ENCODE peak calls at places on chromosome 19, in six cellular contexts. S, E, L, Q, R and K are unnamed samples.

GRCh38 chr19:15129856-15130580 is 22.8 kb downstream of the SYDE1 start:
- DNase-seq in S (no peak), E (no peak), L (no peak), Q (no peak), R (no peak), K (no peak)

GRCh38 chr19:48719263-48720171 is at the start of gene MAMSTR:
- DNase-seq in S (peak), E (no peak), L (no peak), Q (no peak), R (no peak), K (no peak)

GRCh38 chr19:4831351-4832340 is at the start of gene TICAM1:
- DNase-seq in S (peak), E (no peak), L (peak), Q (peak), R (peak), K (no peak)

GRCh38 chr19:12801466-12802266 is at the start of the genes PRDX2 and THSD8:
- DNase-seq in S (peak), E (no peak), L (peak), Q (peak), R (peak), K (no peak)

GRCh38 chr19:42477117-42477516 is 34.4 kb upstream of the CXCL17 start:
- DNase-seq in S (no peak), E (no peak), L (no peak), Q (no peak), R (no peak), K (no peak)

GRCh38 chr19:35755550-35756371 is 1.1 kb downstream of the HSPB6 start:
- DNase-seq in S (peak), E (no peak), L (no peak), Q (peak), R (no peak), K (no peak)

GRCh38 chr19:56765107-56765506 is 75.4 kb downstream of the PEG3 start:
- DNase-seq in S (peak), E (no peak), L (no peak), Q (no peak), R (no peak), K (no peak)

GRCh38 chr19:3407556-3408516 is 41.5 kb downstream of the NFIC start:
- DNase-seq in S (peak), E (no peak), L (no peak), Q (no peak), R (no peak), K (no peak)

GRCh38 chr19:512548-513365 is 5.5 kb downstream of the TPGS1 start:
- DNase-seq in S (no peak), E (no peak), L (no peak), Q (no peak), R (no peak), K (no peak)

GRCh38 chr19:37963190-37963947 is 56.4 kb downstream of the SIPA1L3 start:
- DNase-seq in S (no peak), E (no peak), L (no peak), Q (no peak), R (no peak), K (no peak)

GRCh38 chr19:17105548-17105947 is 30.0 kb downstream of the MYO9B start:
- DNase-seq in S (no peak), E (no peak), L (no peak), Q (no peak), R (peak), K (no peak)

GRCh38 chr19:6480843-6481415 is 658 bp downstream of the DENND1C start:
- DNase-seq in S (no peak), E (no peak), L (no peak), Q (no peak), R (peak), K (no peak)

GRCh38 chr19:10769533-10770491 is 51.9 kb downstream of the DNM2 start:
- DNase-seq in S (peak), E (no peak), L (no peak), Q (no peak), R (no peak), K (no peak)

GRCh38 chr19:4337906-4338440 is 654 bp downstream of the STAP2 start:
- DNase-seq in S (peak), E (no peak), L (no peak), Q (no peak), R (no peak), K (no peak)

GRCh38 chr19:44725684-44726083 is 22.8 kb upstream of the BCL3 start:
- DNase-seq in S (no peak), E (no peak), L (no peak), Q (no peak), R (no peak), K (no peak)

GRCh38 chr19:10104665-10105221 is 1.4 kb upstream of the PPAN start:
- DNase-seq in S (no peak), E (no peak), L (no peak), Q (peak), R (peak), K (no peak)

GRCh38 chr19:43576479-43576878 is 878 bp downstream of the PINLYP start:
- DNase-seq in S (no peak), E (no peak), L (no peak), Q (no peak), R (no peak), K (no peak)

GRCh38 chr19:45767881-45768643 is 990 bp downstream of the SIX5 start:
- DNase-seq in S (peak), E (no peak), L (no peak), Q (no peak), R (peak), K (no peak)

GRCh38 chr19:19865750-19866598 is at the start of gene ZNF253:
- DNase-seq in S (peak), E (peak), L (peak), Q (peak), R (peak), K (peak)

GRCh38 chr19:29714371-29714952 is 599 bp downstream of the C19orf12 start:
- DNase-seq in S (peak), E (no peak), L (no peak), Q (peak), R (peak), K (no peak)

GRCh38 chr19:29492761-29493160 is 33.0 kb upstream of the VSTM2B start:
- DNase-seq in S (no peak), E (no peak), L (no peak), Q (no peak), R (no peak), K (no peak)

GRCh38 chr19:31262673-31263308 is 86.4 kb downstream of the TSHZ3 start:
- DNase-seq in S (no peak), E (no peak), L (no peak), Q (no peak), R (no peak), K (no peak)

GRCh38 chr19:15112385-15112784 is 5.2 kb downstream of the SYDE1 start:
- DNase-seq in S (no peak), E (no peak), L (no peak), Q (no peak), R (no peak), K (no peak)

GRCh38 chr19:30402790-30403189 is 30.6 kb downstream of the ZNF536 start:
- DNase-seq in S (no peak), E (no peak), L (no peak), Q (no peak), R (no peak), K (no peak)